ENCODE peak calls at places on chromosomes 11 and 22, in five cellular contexts. B, C, J, A and V are unnamed samples.
A peak's percentile ranks its signal among the peaks of the same experiment; 100 is the strongest.

GRCh38 chr11:1574256-1575242 is 2.5 kb upstream of the DUSP8 start:
- DNase-seq in B (peak; percentile 62), C (no peak), J (no peak), A (no peak), V (peak; percentile 85)

GRCh38 chr22:45656577-45656976 is 15.1 kb upstream of the ATXN10 start:
- DNase-seq in B (no peak), C (peak; percentile 72), J (no peak), A (no peak), V (no peak)

GRCh38 chr11:73982595-73982989 is at the start of gene UCP2:
- DNase-seq in B (peak; percentile 84), C (no peak), J (peak; percentile 85), A (peak; percentile 90), V (peak; percentile 92)

GRCh38 chr22:27501191-27501936 is 300.2 kb downstream of the MN1 start:
- DNase-seq in B (no peak), C (no peak), J (no peak), A (no peak), V (no peak)

GRCh38 chr11:125404136-125404810 is 91.8 kb downstream of the FEZ1 start:
- DNase-seq in B (peak; percentile 70), C (no peak), J (peak; percentile 17), A (peak; percentile 50), V (no peak)

GRCh38 chr11:10382518-10382917 is 72.5 kb upstream of the AMPD3 start:
- DNase-seq in B (peak; percentile 80), C (no peak), J (no peak), A (no peak), V (no peak)

GRCh38 chr22:30902496-30903357 is 65.8 kb downstream of the MORC2 start:
- DNase-seq in B (no peak), C (no peak), J (no peak), A (no peak), V (no peak)

GRCh38 chr11:82790723-82791487 is 57.2 kb upstream of the FAM181B start:
- DNase-seq in B (no peak), C (no peak), J (no peak), A (no peak), V (no peak)

GRCh38 chr11:64447717-64448598 is 89.0 kb downstream of the RPS6KA4 start:
- DNase-seq in B (peak; percentile 53), C (no peak), J (no peak), A (no peak), V (peak; percentile 71)

GRCh38 chr11:45959851-45960250 is 37.4 kb downstream of the LARGE2 start:
- DNase-seq in B (no peak), C (no peak), J (no peak), A (no peak), V (no peak)

GRCh38 chr11:128908391-128909246 is 17.5 kb downstream of the KCNJ5 start:
- DNase-seq in B (no peak), C (no peak), J (no peak), A (peak; percentile 88), V (peak; percentile 79)

GRCh38 chr11:92152245-92152644 is 72.4 kb upstream of the FAT3 start:
- DNase-seq in B (peak; percentile 78), C (no peak), J (no peak), A (no peak), V (no peak)

GRCh38 chr11:47907499-47907898 is 59.3 kb upstream of the NUP160 start:
- DNase-seq in B (no peak), C (no peak), J (no peak), A (no peak), V (no peak)

GRCh38 chr11:83694191-83694905 is 408.2 kb upstream of the CCDC90B start:
- DNase-seq in B (no peak), C (peak; percentile 80), J (no peak), A (no peak), V (no peak)

GRCh38 chr22:32206774-32207758 is 2.2 kb upstream of the RFPL2 start:
- DNase-seq in B (peak; percentile 86), C (no peak), J (no peak), A (no peak), V (no peak)

GRCh38 chr11:73140213-73141030 is 1.7 kb downstream of the FCHSD2 start:
- DNase-seq in B (peak; percentile 45), C (no peak), J (no peak), A (no peak), V (no peak)

GRCh38 chr11:534592-535518 is 521 bp downstream of the HRAS start:
- DNase-seq in B (peak; percentile 44), C (no peak), J (peak; percentile 72), A (peak; percentile 85), V (no peak)

GRCh38 chr11:117226388-117227385 is 5.2 kb downstream of the PCSK7 start:
- DNase-seq in B (peak; percentile 90), C (peak; percentile 45), J (no peak), A (no peak), V (peak; percentile 81)

GRCh38 chr11:78715639-78716311 is 141.1 kb upstream of the NARS2 start:
- DNase-seq in B (peak; percentile 91), C (no peak), J (no peak), A (no peak), V (no peak)

GRCh38 chr11:60500276-60500935 is 7.8 kb downstream of the MS4A12 start:
- DNase-seq in B (peak; percentile 83), C (no peak), J (no peak), A (no peak), V (no peak)

GRCh38 chr11:21472256-21472655 is 720.6 kb upstream of the ANO5 start:
- DNase-seq in B (no peak), C (no peak), J (no peak), A (no peak), V (no peak)

GRCh38 chr11:46947399-46948077 is 11.0 kb downstream of the CSTPP1 start:
- DNase-seq in B (no peak), C (no peak), J (no peak), A (no peak), V (no peak)

GRCh38 chr11:64762916-64763803 is 3.4 kb upstream of the PYGM start:
- DNase-seq in B (peak; percentile 65), C (no peak), J (peak; percentile 36), A (peak; percentile 72), V (peak; percentile 83)

GRCh38 chr11:15901790-15902189 is 454.6 kb downstream of the SOX6 start:
- DNase-seq in B (no peak), C (no peak), J (no peak), A (no peak), V (no peak)

GRCh38 chr11:46838501-46838900 is 7.6 kb downstream of the CKAP5 start:
- DNase-seq in B (no peak), C (no peak), J (no peak), A (no peak), V (no peak)

GRCh38 chr11:44834846-44835245 is 108.1 kb downstream of the TSPAN18 start:
- DNase-seq in B (no peak), C (no peak), J (no peak), A (no peak), V (no peak)

GRCh38 chr22:49354516-49355205 is 473.0 kb downstream of the BRD1 start:
- DNase-seq in B (no peak), C (no peak), J (no peak), A (peak; percentile 43), V (no peak)

GRCh38 chr11:31809857-31810778 is 1.0 kb downstream of the PAX6 start:
- DNase-seq in B (peak; percentile 73), C (no peak), J (peak; percentile 53), A (no peak), V (peak; percentile 61)

GRCh38 chr11:117872420-117872961 is 4.0 kb downstream of the FXYD6 start:
- DNase-seq in B (no peak), C (no peak), J (no peak), A (no peak), V (peak; percentile 90)

GRCh38 chr22:41216984-41217383 is 11.9 kb downstream of the L3MBTL2 start:
- DNase-seq in B (no peak), C (no peak), J (no peak), A (no peak), V (peak; percentile 77)

GRCh38 chr11:88175004-88175706 is at the start of gene RAB38:
- DNase-seq in B (peak; percentile 84), C (no peak), J (peak; percentile 53), A (peak; percentile 66), V (peak; percentile 70)

GRCh38 chr11:61509058-61510029 is 795 bp downstream of the LRRC10B start:
- DNase-seq in B (peak; percentile 92), C (no peak), J (peak; percentile 68), A (no peak), V (peak; percentile 74)

GRCh38 chr11:73218106-73218829 is at the start of gene P2RY2:
- DNase-seq in B (peak; percentile 87), C (no peak), J (peak; percentile 82), A (peak; percentile 80), V (peak; percentile 73)

GRCh38 chr11:32615422-32615821 is 31.8 kb downstream of the EIF3M start:
- DNase-seq in B (peak; percentile 31), C (no peak), J (no peak), A (no peak), V (no peak)

GRCh38 chr11:86741489-86742435 is 58.6 kb upstream of the PRSS23 start:
- DNase-seq in B (no peak), C (no peak), J (no peak), A (no peak), V (no peak)

GRCh38 chr22:45475063-45475747 is 27.5 kb upstream of the FBLN1 start:
- DNase-seq in B (no peak), C (no peak), J (no peak), A (no peak), V (no peak)

GRCh38 chr11:92784313-92784712 is 185.1 kb upstream of the MTNR1B start:
- DNase-seq in B (no peak), C (no peak), J (no peak), A (no peak), V (no peak)

GRCh38 chr11:68938088-68938487 is 34.4 kb downstream of the IGHMBP2 start:
- DNase-seq in B (no peak), C (no peak), J (no peak), A (no peak), V (no peak)

GRCh38 chr11:3092603-3093141 is 35.4 kb upstream of the CARS1 start:
- DNase-seq in B (no peak), C (no peak), J (no peak), A (peak; percentile 64), V (peak; percentile 61)
- TF ChIP-seq POLR2AphosphoS5 in B (no peak), C (no peak), J (no peak), A (no peak), V (no peak)

GRCh38 chr22:20298803-20299735 is 20.8 kb downstream of the DGCR6L start:
- DNase-seq in B (peak; percentile 92), C (peak; percentile 51), J (peak; percentile 89), A (peak; percentile 91), V (peak; percentile 89)
- TF ChIP-seq POLR2AphosphoS5 in B (peak; percentile 44), C (no peak), J (no peak), A (no peak), V (no peak)

DNA sequence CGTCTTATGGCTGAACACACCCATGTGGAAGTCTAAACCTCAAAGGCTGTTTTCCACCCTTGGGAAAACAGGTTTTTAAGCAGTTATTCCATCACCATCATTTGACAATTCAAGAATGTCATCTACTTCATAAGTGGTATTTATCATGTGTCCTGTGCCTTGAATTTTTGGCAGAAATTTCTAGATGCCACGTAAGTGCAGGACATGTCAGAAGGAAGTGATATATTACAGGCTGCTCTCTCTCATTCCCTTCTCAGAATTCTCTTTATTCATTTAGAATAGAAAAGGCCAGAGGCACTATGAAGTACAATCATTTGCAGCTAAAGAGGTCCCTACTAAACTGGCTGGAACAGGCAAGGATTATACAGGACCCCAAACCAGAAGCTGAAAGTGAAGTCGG is 12.0 kb downstream of the RBFOX2 start:
- DNase-seq in B (no peak), C (no peak), J (no peak), A (no peak), V (no peak)
- TF ChIP-seq POLR2AphosphoS5 in B (no peak), C (no peak), J (no peak), A (no peak), V (no peak)

GRCh38 chr11:133818302-133818701 is 27.0 kb downstream of the SPATA19 start:
- DNase-seq in B (no peak), C (no peak), J (no peak), A (no peak), V (no peak)
- TF ChIP-seq POLR2AphosphoS5 in B (no peak), C (no peak), J (no peak), A (no peak), V (no peak)